ENCODE peak calls at places on chromosomes 6 and 20, in eight cellular contexts. One of them, this sample, is unnamed.

GRCh38 chr6:139448094-139448649 is 73.7 kb upstream of the CITED2 start:
- DNase-seq in stimulated activated CD4-positive, alpha-beta T cell treated with anti-CD3 and anti-CD28 coated beads, Interleukin-1b, Interleukin-23, amount 100 ng/mL, for 4 hours: no peak
- DNase-seq in RWPE2: no peak
- DNase-seq in aorta: no peak
- DNase-seq in posterior cingulate gyrus: no peak
- DNase-seq in psoas muscle: no peak
- DNase-seq in HS-27A: no peak
- DNase-seq in iris pigment epithelial cell: peak
- DNase-seq in this sample: no peak

GRCh38 chr20:22060610-22061009 is 355.1 kb downstream of the PAX1 start:
- DNase-seq in posterior cingulate gyrus: no peak
- DNase-seq in psoas muscle: no peak
- DNase-seq in stimulated activated CD4-positive, alpha-beta T cell treated with anti-CD3 and anti-CD28 coated beads, Interleukin-1b, Interleukin-23, amount 100 ng/mL, for 4 hours: no peak
- DNase-seq in HS-27A: no peak
- DNase-seq in iris pigment epithelial cell: no peak
- DNase-seq in RWPE2: no peak
- DNase-seq in aorta: no peak
- DNase-seq in this sample: no peak

GRCh38 chr6:117309613-117310012 is 44.3 kb downstream of the VGLL2 start:
- DNase-seq in RWPE2: no peak
- DNase-seq in aorta: no peak
- DNase-seq in iris pigment epithelial cell: no peak
- DNase-seq in stimulated activated CD4-positive, alpha-beta T cell treated with anti-CD3 and anti-CD28 coated beads, Interleukin-1b, Interleukin-23, amount 100 ng/mL, for 4 hours: no peak
- DNase-seq in psoas muscle: no peak
- DNase-seq in HS-27A: no peak
- DNase-seq in posterior cingulate gyrus: no peak
- DNase-seq in this sample: no peak

GRCh38 chr6:146543940-146544661 is 468 bp downstream of the RAB32 start:
- DNase-seq in iris pigment epithelial cell: peak
- DNase-seq in RWPE2: peak
- DNase-seq in aorta: peak
- DNase-seq in stimulated activated CD4-positive, alpha-beta T cell treated with anti-CD3 and anti-CD28 coated beads, Interleukin-1b, Interleukin-23, amount 100 ng/mL, for 4 hours: no peak
- DNase-seq in psoas muscle: peak
- DNase-seq in HS-27A: peak
- DNase-seq in posterior cingulate gyrus: peak
- DNase-seq in this sample: no peak

GRCh38 chr6:163757506-163757905 is 343.0 kb downstream of the QKI start:
- DNase-seq in HS-27A: no peak
- DNase-seq in posterior cingulate gyrus: no peak
- DNase-seq in RWPE2: no peak
- DNase-seq in aorta: no peak
- DNase-seq in psoas muscle: no peak
- DNase-seq in stimulated activated CD4-positive, alpha-beta T cell treated with anti-CD3 and anti-CD28 coated beads, Interleukin-1b, Interleukin-23, amount 100 ng/mL, for 4 hours: no peak
- DNase-seq in iris pigment epithelial cell: no peak
- DNase-seq in this sample: no peak

GRCh38 chr20:57959589-57959988 is 249.8 kb upstream of the PMEPA1 start:
- DNase-seq in psoas muscle: peak
- DNase-seq in HS-27A: no peak
- DNase-seq in aorta: peak
- DNase-seq in RWPE2: no peak
- DNase-seq in stimulated activated CD4-positive, alpha-beta T cell treated with anti-CD3 and anti-CD28 coated beads, Interleukin-1b, Interleukin-23, amount 100 ng/mL, for 4 hours: no peak
- DNase-seq in posterior cingulate gyrus: no peak
- DNase-seq in iris pigment epithelial cell: no peak
- DNase-seq in this sample: no peak

GRCh38 chr6:14743126-14743464 is 502.8 kb upstream of the JARID2 start:
- DNase-seq in HS-27A: no peak
- DNase-seq in psoas muscle: no peak
- DNase-seq in stimulated activated CD4-positive, alpha-beta T cell treated with anti-CD3 and anti-CD28 coated beads, Interleukin-1b, Interleukin-23, amount 100 ng/mL, for 4 hours: no peak
- DNase-seq in RWPE2: no peak
- DNase-seq in iris pigment epithelial cell: no peak
- DNase-seq in aorta: no peak
- DNase-seq in posterior cingulate gyrus: no peak
- DNase-seq in this sample: no peak

GRCh38 chr20:64091340-64091739 is 7.1 kb upstream of the LKAAEAR1 start:
- DNase-seq in psoas muscle: no peak
- DNase-seq in stimulated activated CD4-positive, alpha-beta T cell treated with anti-CD3 and anti-CD28 coated beads, Interleukin-1b, Interleukin-23, amount 100 ng/mL, for 4 hours: no peak
- DNase-seq in HS-27A: no peak
- DNase-seq in aorta: no peak
- DNase-seq in posterior cingulate gyrus: no peak
- DNase-seq in RWPE2: no peak
- DNase-seq in iris pigment epithelial cell: no peak
- DNase-seq in this sample: no peak

GRCh38 chr20:12660918-12661317 is 347.9 kb upstream of the SPTLC3 start:
- DNase-seq in iris pigment epithelial cell: no peak
- DNase-seq in HS-27A: no peak
- DNase-seq in aorta: no peak
- DNase-seq in psoas muscle: no peak
- DNase-seq in RWPE2: no peak
- DNase-seq in stimulated activated CD4-positive, alpha-beta T cell treated with anti-CD3 and anti-CD28 coated beads, Interleukin-1b, Interleukin-23, amount 100 ng/mL, for 4 hours: no peak
- DNase-seq in posterior cingulate gyrus: no peak
- DNase-seq in this sample: no peak

This sample was measured in activated naive CD8-positive, alpha-beta T cell treated with anti-CD3 and anti-CD28 coated beads, Interleukin-2, amount 50 U/mL, for 16 hours.